ENCODE peak calls at places on chromosomes 12 and 14, in eight cellular contexts. One of them, this sample, is unnamed.

GRCh38 chr12:124588689-124589318 is 21.4 kb upstream of the NCOR2 start:
- DNase-seq in stimulated activated CD8-positive, alpha-beta memory T cell treated with anti-CD3 and anti-CD28 coated beads, Interleukin-7, amount 100 ng/mL, for 1 hour: no peak
- DNase-seq in SHP77: no peak
- DNase-seq in activated CD4-positive, CD25-positive, alpha-beta regulatory T cell treated with anti-CD3 and anti-CD28 coated beads, Interleukin-2, amount 50 U/mL, for 72 hours: no peak
- DNase-seq in ELR: peak; percentile 82
- DNase-seq in progenitor cell of endocrine pancreas: no peak
- DNase-seq in activated T-helper 9 cell treated with anti-CD3 and anti-CD28 coated beads, Interleukin-2, amount 50 U/mL, for 16 hours: no peak
- DNase-seq in NCI-H345: no peak
- DNase-seq in this sample: peak; percentile 79

GRCh38 chr12:49208661-49209060 is 19.8 kb upstream of the TUBA1A start:
- DNase-seq in stimulated activated CD8-positive, alpha-beta memory T cell treated with anti-CD3 and anti-CD28 coated beads, Interleukin-7, amount 100 ng/mL, for 1 hour: no peak
- DNase-seq in SHP77: no peak
- DNase-seq in activated CD4-positive, CD25-positive, alpha-beta regulatory T cell treated with anti-CD3 and anti-CD28 coated beads, Interleukin-2, amount 50 U/mL, for 72 hours: no peak
- DNase-seq in ELR: no peak
- DNase-seq in progenitor cell of endocrine pancreas: no peak
- DNase-seq in activated T-helper 9 cell treated with anti-CD3 and anti-CD28 coated beads, Interleukin-2, amount 50 U/mL, for 16 hours: no peak
- DNase-seq in NCI-H345: no peak
- DNase-seq in this sample: peak; percentile 2

GRCh38 chr12:6821271-6821673 is 349 bp upstream of the GPR162 start:
- DNase-seq in stimulated activated CD8-positive, alpha-beta memory T cell treated with anti-CD3 and anti-CD28 coated beads, Interleukin-7, amount 100 ng/mL, for 1 hour: no peak
- DNase-seq in SHP77: peak; percentile 41
- DNase-seq in activated CD4-positive, CD25-positive, alpha-beta regulatory T cell treated with anti-CD3 and anti-CD28 coated beads, Interleukin-2, amount 50 U/mL, for 72 hours: no peak
- DNase-seq in ELR: peak; percentile 67
- DNase-seq in progenitor cell of endocrine pancreas: no peak
- DNase-seq in activated T-helper 9 cell treated with anti-CD3 and anti-CD28 coated beads, Interleukin-2, amount 50 U/mL, for 16 hours: no peak
- DNase-seq in NCI-H345: peak; percentile 58
- DNase-seq in this sample: no peak

GRCh38 chr12:117234441-117234840 is 44.2 kb upstream of the FBXO21 start:
- DNase-seq in stimulated activated CD8-positive, alpha-beta memory T cell treated with anti-CD3 and anti-CD28 coated beads, Interleukin-7, amount 100 ng/mL, for 1 hour: no peak
- DNase-seq in SHP77: no peak
- DNase-seq in activated CD4-positive, CD25-positive, alpha-beta regulatory T cell treated with anti-CD3 and anti-CD28 coated beads, Interleukin-2, amount 50 U/mL, for 72 hours: no peak
- DNase-seq in ELR: no peak
- DNase-seq in progenitor cell of endocrine pancreas: no peak
- DNase-seq in activated T-helper 9 cell treated with anti-CD3 and anti-CD28 coated beads, Interleukin-2, amount 50 U/mL, for 16 hours: no peak
- DNase-seq in NCI-H345: no peak
- DNase-seq in this sample: no peak

GRCh38 chr14:101833045-101833444 is 71.5 kb downstream of the PPP2R5C start:
- DNase-seq in stimulated activated CD8-positive, alpha-beta memory T cell treated with anti-CD3 and anti-CD28 coated beads, Interleukin-7, amount 100 ng/mL, for 1 hour: no peak
- DNase-seq in SHP77: no peak
- DNase-seq in activated CD4-positive, CD25-positive, alpha-beta regulatory T cell treated with anti-CD3 and anti-CD28 coated beads, Interleukin-2, amount 50 U/mL, for 72 hours: no peak
- DNase-seq in ELR: no peak
- DNase-seq in progenitor cell of endocrine pancreas: no peak
- DNase-seq in activated T-helper 9 cell treated with anti-CD3 and anti-CD28 coated beads, Interleukin-2, amount 50 U/mL, for 16 hours: no peak
- DNase-seq in NCI-H345: no peak
- DNase-seq in this sample: no peak

GRCh38 chr12:123099556-123100192 is 51.2 kb downstream of the PITPNM2 start:
- DNase-seq in stimulated activated CD8-positive, alpha-beta memory T cell treated with anti-CD3 and anti-CD28 coated beads, Interleukin-7, amount 100 ng/mL, for 1 hour: no peak
- DNase-seq in SHP77: no peak
- DNase-seq in activated CD4-positive, CD25-positive, alpha-beta regulatory T cell treated with anti-CD3 and anti-CD28 coated beads, Interleukin-2, amount 50 U/mL, for 72 hours: no peak
- DNase-seq in ELR: no peak
- DNase-seq in progenitor cell of endocrine pancreas: no peak
- DNase-seq in activated T-helper 9 cell treated with anti-CD3 and anti-CD28 coated beads, Interleukin-2, amount 50 U/mL, for 16 hours: no peak
- DNase-seq in NCI-H345: peak; percentile 66
- DNase-seq in this sample: no peak

GRCh38 chr12:65781681-65782269 is 42.5 kb upstream of the HMGA2 start:
- DNase-seq in stimulated activated CD8-positive, alpha-beta memory T cell treated with anti-CD3 and anti-CD28 coated beads, Interleukin-7, amount 100 ng/mL, for 1 hour: no peak
- DNase-seq in SHP77: no peak
- DNase-seq in activated CD4-positive, CD25-positive, alpha-beta regulatory T cell treated with anti-CD3 and anti-CD28 coated beads, Interleukin-2, amount 50 U/mL, for 72 hours: no peak
- DNase-seq in ELR: no peak
- DNase-seq in progenitor cell of endocrine pancreas: no peak
- DNase-seq in activated T-helper 9 cell treated with anti-CD3 and anti-CD28 coated beads, Interleukin-2, amount 50 U/mL, for 16 hours: no peak
- DNase-seq in NCI-H345: no peak
- DNase-seq in this sample: no peak

GRCh38 chr12:85277900-85278597 is 2.0 kb upstream of the ALX1 start:
- DNase-seq in stimulated activated CD8-positive, alpha-beta memory T cell treated with anti-CD3 and anti-CD28 coated beads, Interleukin-7, amount 100 ng/mL, for 1 hour: no peak
- DNase-seq in SHP77: no peak
- DNase-seq in activated CD4-positive, CD25-positive, alpha-beta regulatory T cell treated with anti-CD3 and anti-CD28 coated beads, Interleukin-2, amount 50 U/mL, for 72 hours: no peak
- DNase-seq in ELR: no peak
- DNase-seq in progenitor cell of endocrine pancreas: no peak
- DNase-seq in activated T-helper 9 cell treated with anti-CD3 and anti-CD28 coated beads, Interleukin-2, amount 50 U/mL, for 16 hours: no peak
- DNase-seq in NCI-H345: no peak
- DNase-seq in this sample: no peak

GRCh38 chr14:68576031-68576430 is 216.8 kb downstream of the ZFP36L1 start:
- DNase-seq in stimulated activated CD8-positive, alpha-beta memory T cell treated with anti-CD3 and anti-CD28 coated beads, Interleukin-7, amount 100 ng/mL, for 1 hour: no peak
- DNase-seq in SHP77: no peak
- DNase-seq in activated CD4-positive, CD25-positive, alpha-beta regulatory T cell treated with anti-CD3 and anti-CD28 coated beads, Interleukin-2, amount 50 U/mL, for 72 hours: no peak
- DNase-seq in ELR: peak; percentile 82
- DNase-seq in progenitor cell of endocrine pancreas: no peak
- DNase-seq in activated T-helper 9 cell treated with anti-CD3 and anti-CD28 coated beads, Interleukin-2, amount 50 U/mL, for 16 hours: no peak
- DNase-seq in NCI-H345: no peak
- DNase-seq in this sample: peak; percentile 35

GRCh38 chr12:131434208-131435125 is 276.4 kb upstream of the SFSWAP start:
- DNase-seq in stimulated activated CD8-positive, alpha-beta memory T cell treated with anti-CD3 and anti-CD28 coated beads, Interleukin-7, amount 100 ng/mL, for 1 hour: no peak
- DNase-seq in SHP77: no peak
- DNase-seq in activated CD4-positive, CD25-positive, alpha-beta regulatory T cell treated with anti-CD3 and anti-CD28 coated beads, Interleukin-2, amount 50 U/mL, for 72 hours: no peak
- DNase-seq in ELR: no peak
- DNase-seq in progenitor cell of endocrine pancreas: no peak
- DNase-seq in activated T-helper 9 cell treated with anti-CD3 and anti-CD28 coated beads, Interleukin-2, amount 50 U/mL, for 16 hours: no peak
- DNase-seq in NCI-H345: no peak
- DNase-seq in this sample: no peak

GRCh38 chr14:90844321-90844720 is 28.1 kb upstream of the TTC7B start:
- DNase-seq in stimulated activated CD8-positive, alpha-beta memory T cell treated with anti-CD3 and anti-CD28 coated beads, Interleukin-7, amount 100 ng/mL, for 1 hour: no peak
- DNase-seq in SHP77: no peak
- DNase-seq in activated CD4-positive, CD25-positive, alpha-beta regulatory T cell treated with anti-CD3 and anti-CD28 coated beads, Interleukin-2, amount 50 U/mL, for 72 hours: no peak
- DNase-seq in ELR: no peak
- DNase-seq in progenitor cell of endocrine pancreas: no peak
- DNase-seq in activated T-helper 9 cell treated with anti-CD3 and anti-CD28 coated beads, Interleukin-2, amount 50 U/mL, for 16 hours: no peak
- DNase-seq in NCI-H345: no peak
- DNase-seq in this sample: no peak

GRCh38 chr14:99972748-99973466 is 92.3 kb upstream of the EVL start:
- DNase-seq in stimulated activated CD8-positive, alpha-beta memory T cell treated with anti-CD3 and anti-CD28 coated beads, Interleukin-7, amount 100 ng/mL, for 1 hour: no peak
- DNase-seq in SHP77: no peak
- DNase-seq in activated CD4-positive, CD25-positive, alpha-beta regulatory T cell treated with anti-CD3 and anti-CD28 coated beads, Interleukin-2, amount 50 U/mL, for 72 hours: no peak
- DNase-seq in ELR: peak; percentile 8
- DNase-seq in progenitor cell of endocrine pancreas: no peak
- DNase-seq in activated T-helper 9 cell treated with anti-CD3 and anti-CD28 coated beads, Interleukin-2, amount 50 U/mL, for 16 hours: no peak
- DNase-seq in NCI-H345: no peak
- DNase-seq in this sample: no peak

GRCh38 chr14:45135181-45135580 is 549 bp upstream of the FANCM start:
- DNase-seq in stimulated activated CD8-positive, alpha-beta memory T cell treated with anti-CD3 and anti-CD28 coated beads, Interleukin-7, amount 100 ng/mL, for 1 hour: no peak
- DNase-seq in SHP77: no peak
- DNase-seq in activated CD4-positive, CD25-positive, alpha-beta regulatory T cell treated with anti-CD3 and anti-CD28 coated beads, Interleukin-2, amount 50 U/mL, for 72 hours: no peak
- DNase-seq in ELR: peak; percentile 50
- DNase-seq in progenitor cell of endocrine pancreas: no peak
- DNase-seq in activated T-helper 9 cell treated with anti-CD3 and anti-CD28 coated beads, Interleukin-2, amount 50 U/mL, for 16 hours: no peak
- DNase-seq in NCI-H345: peak; percentile 37
- DNase-seq in this sample: no peak

GRCh38 chr12:122088181-122088810 is 9.7 kb downstream of the MLXIP start:
- DNase-seq in stimulated activated CD8-positive, alpha-beta memory T cell treated with anti-CD3 and anti-CD28 coated beads, Interleukin-7, amount 100 ng/mL, for 1 hour: no peak
- DNase-seq in SHP77: no peak
- DNase-seq in activated CD4-positive, CD25-positive, alpha-beta regulatory T cell treated with anti-CD3 and anti-CD28 coated beads, Interleukin-2, amount 50 U/mL, for 72 hours: no peak
- DNase-seq in ELR: no peak
- DNase-seq in progenitor cell of endocrine pancreas: no peak
- DNase-seq in activated T-helper 9 cell treated with anti-CD3 and anti-CD28 coated beads, Interleukin-2, amount 50 U/mL, for 16 hours: no peak
- DNase-seq in NCI-H345: no peak
- DNase-seq in this sample: peak; percentile 54

GRCh38 chr12:109961201-109961600 is 35.0 kb downstream of the GIT2 start:
- DNase-seq in stimulated activated CD8-positive, alpha-beta memory T cell treated with anti-CD3 and anti-CD28 coated beads, Interleukin-7, amount 100 ng/mL, for 1 hour: no peak
- DNase-seq in SHP77: no peak
- DNase-seq in activated CD4-positive, CD25-positive, alpha-beta regulatory T cell treated with anti-CD3 and anti-CD28 coated beads, Interleukin-2, amount 50 U/mL, for 72 hours: no peak
- DNase-seq in ELR: no peak
- DNase-seq in progenitor cell of endocrine pancreas: no peak
- DNase-seq in activated T-helper 9 cell treated with anti-CD3 and anti-CD28 coated beads, Interleukin-2, amount 50 U/mL, for 16 hours: no peak
- DNase-seq in NCI-H345: no peak
- DNase-seq in this sample: no peak

GRCh38 chr14:76115010-76115422 is 36.7 kb upstream of the GPATCH2L start:
- DNase-seq in stimulated activated CD8-positive, alpha-beta memory T cell treated with anti-CD3 and anti-CD28 coated beads, Interleukin-7, amount 100 ng/mL, for 1 hour: no peak
- DNase-seq in SHP77: no peak
- DNase-seq in activated CD4-positive, CD25-positive, alpha-beta regulatory T cell treated with anti-CD3 and anti-CD28 coated beads, Interleukin-2, amount 50 U/mL, for 72 hours: no peak
- DNase-seq in ELR: no peak
- DNase-seq in progenitor cell of endocrine pancreas: no peak
- DNase-seq in activated T-helper 9 cell treated with anti-CD3 and anti-CD28 coated beads, Interleukin-2, amount 50 U/mL, for 16 hours: no peak
- DNase-seq in NCI-H345: no peak
- DNase-seq in this sample: no peak

GRCh38 chr12:197911-198695 is 15.9 kb downstream of the SLC6A12 start:
- DNase-seq in stimulated activated CD8-positive, alpha-beta memory T cell treated with anti-CD3 and anti-CD28 coated beads, Interleukin-7, amount 100 ng/mL, for 1 hour: no peak
- DNase-seq in SHP77: no peak
- DNase-seq in activated CD4-positive, CD25-positive, alpha-beta regulatory T cell treated with anti-CD3 and anti-CD28 coated beads, Interleukin-2, amount 50 U/mL, for 72 hours: no peak
- DNase-seq in ELR: no peak
- DNase-seq in progenitor cell of endocrine pancreas: no peak
- DNase-seq in activated T-helper 9 cell treated with anti-CD3 and anti-CD28 coated beads, Interleukin-2, amount 50 U/mL, for 16 hours: no peak
- DNase-seq in NCI-H345: no peak
- DNase-seq in this sample: no peak

GRCh38 chr14:30996892-30997659 is 28.4 kb upstream of the AP4S1 start:
- DNase-seq in stimulated activated CD8-positive, alpha-beta memory T cell treated with anti-CD3 and anti-CD28 coated beads, Interleukin-7, amount 100 ng/mL, for 1 hour: no peak
- DNase-seq in SHP77: no peak
- DNase-seq in activated CD4-positive, CD25-positive, alpha-beta regulatory T cell treated with anti-CD3 and anti-CD28 coated beads, Interleukin-2, amount 50 U/mL, for 72 hours: no peak
- DNase-seq in ELR: no peak
- DNase-seq in progenitor cell of endocrine pancreas: no peak
- DNase-seq in activated T-helper 9 cell treated with anti-CD3 and anti-CD28 coated beads, Interleukin-2, amount 50 U/mL, for 16 hours: no peak
- DNase-seq in NCI-H345: no peak
- DNase-seq in this sample: no peak

GRCh38 chr14:96205059-96205993 is 687 bp downstream of the BDKRB2 start:
- DNase-seq in stimulated activated CD8-positive, alpha-beta memory T cell treated with anti-CD3 and anti-CD28 coated beads, Interleukin-7, amount 100 ng/mL, for 1 hour: no peak
- DNase-seq in SHP77: no peak
- DNase-seq in activated CD4-positive, CD25-positive, alpha-beta regulatory T cell treated with anti-CD3 and anti-CD28 coated beads, Interleukin-2, amount 50 U/mL, for 72 hours: no peak
- DNase-seq in ELR: peak; percentile 24
- DNase-seq in progenitor cell of endocrine pancreas: no peak
- DNase-seq in activated T-helper 9 cell treated with anti-CD3 and anti-CD28 coated beads, Interleukin-2, amount 50 U/mL, for 16 hours: no peak
- DNase-seq in NCI-H345: no peak
- DNase-seq in this sample: no peak